ENCODE peak calls at places on chromosome 3, in ten cellular contexts. One of them, this sample, is unnamed.

GRCh38 chr3:12922299-12922698 is 80.9 kb upstream of the RPL32 start:
- DNase-seq in adrenal gland: no peak
- DNase-seq in small intestine: no peak
- DNase-seq in T-cell: no peak
- DNase-seq in body of pancreas: no peak
- DNase-seq in CD8-positive, alpha-beta memory T cell: no peak
- DNase-seq in A549: no peak
- DNase-seq in EL: no peak
- DNase-seq in suprapubic skin: no peak
- DNase-seq in amygdala: no peak
- DNase-seq in this sample: no peak

GRCh38 chr3:331881-332280 is 135.3 kb downstream of the CHL1 start:
- DNase-seq in T-cell: no peak
- DNase-seq in A549: no peak
- DNase-seq in EL: no peak
- DNase-seq in suprapubic skin: no peak
- DNase-seq in body of pancreas: no peak
- DNase-seq in small intestine: no peak
- DNase-seq in adrenal gland: no peak
- DNase-seq in amygdala: no peak
- DNase-seq in CD8-positive, alpha-beta memory T cell: no peak
- DNase-seq in this sample: no peak

GRCh38 chr3:189508784-189509489 is 122.3 kb upstream of the TP63 start:
- DNase-seq in body of pancreas: no peak
- DNase-seq in amygdala: no peak
- DNase-seq in A549: no peak
- DNase-seq in EL: no peak
- DNase-seq in suprapubic skin: no peak
- DNase-seq in CD8-positive, alpha-beta memory T cell: no peak
- DNase-seq in adrenal gland: no peak
- DNase-seq in small intestine: no peak
- DNase-seq in T-cell: no peak
- DNase-seq in this sample: no peak

GRCh38 chr3:190941694-190942280 is 79.3 kb upstream of the GMNC start:
- DNase-seq in suprapubic skin: no peak
- DNase-seq in CD8-positive, alpha-beta memory T cell: no peak
- DNase-seq in EL: no peak
- DNase-seq in small intestine: no peak
- DNase-seq in body of pancreas: no peak
- DNase-seq in amygdala: no peak
- DNase-seq in T-cell: no peak
- DNase-seq in adrenal gland: no peak
- DNase-seq in A549: no peak
- DNase-seq in this sample: no peak

GRCh38 chr3:192940129-192940528 is 22.5 kb upstream of the MB21D2 start:
- DNase-seq in A549: no peak
- DNase-seq in body of pancreas: no peak
- DNase-seq in amygdala: no peak
- DNase-seq in CD8-positive, alpha-beta memory T cell: no peak
- DNase-seq in T-cell: no peak
- DNase-seq in EL: peak
- DNase-seq in adrenal gland: no peak
- DNase-seq in suprapubic skin: no peak
- DNase-seq in small intestine: no peak
- DNase-seq in this sample: no peak

GRCh38 chr3:106534206-106534605 is 665.4 kb upstream of the CBLB start:
- DNase-seq in small intestine: peak
- DNase-seq in body of pancreas: peak
- DNase-seq in A549: no peak
- DNase-seq in CD8-positive, alpha-beta memory T cell: peak
- DNase-seq in T-cell: peak
- DNase-seq in EL: peak
- DNase-seq in amygdala: no peak
- DNase-seq in adrenal gland: no peak
- DNase-seq in suprapubic skin: no peak
- DNase-seq in this sample: no peak

GRCh38 chr3:5791558-5791957 is 604.1 kb downstream of the EDEM1 start:
- DNase-seq in suprapubic skin: no peak
- DNase-seq in EL: no peak
- DNase-seq in body of pancreas: no peak
- DNase-seq in small intestine: no peak
- DNase-seq in T-cell: no peak
- DNase-seq in A549: peak
- DNase-seq in adrenal gland: no peak
- DNase-seq in CD8-positive, alpha-beta memory T cell: no peak
- DNase-seq in amygdala: no peak
- DNase-seq in this sample: no peak

GRCh38 chr3:162780313-162780712 is 1283.7 kb downstream of the OTOL1 start:
- DNase-seq in small intestine: no peak
- DNase-seq in body of pancreas: no peak
- DNase-seq in EL: no peak
- DNase-seq in suprapubic skin: no peak
- DNase-seq in amygdala: no peak
- DNase-seq in CD8-positive, alpha-beta memory T cell: no peak
- DNase-seq in A549: no peak
- DNase-seq in T-cell: no peak
- DNase-seq in adrenal gland: no peak
- DNase-seq in this sample: no peak

GRCh38 chr3:114214542-114215341 is 22.6 kb downstream of the ZNF80 start:
- DNase-seq in amygdala: no peak
- DNase-seq in A549: no peak
- DNase-seq in suprapubic skin: no peak
- DNase-seq in T-cell: peak
- DNase-seq in small intestine: peak
- DNase-seq in EL: no peak
- DNase-seq in CD8-positive, alpha-beta memory T cell: peak
- DNase-seq in body of pancreas: no peak
- DNase-seq in adrenal gland: no peak
- DNase-seq in this sample: no peak

GRCh38 chr3:49133226-49133951 is 539 bp upstream of the LAMB2 start:
- DNase-seq in suprapubic skin: peak
- DNase-seq in amygdala: peak
- DNase-seq in CD8-positive, alpha-beta memory T cell: no peak
- DNase-seq in small intestine: peak
- DNase-seq in body of pancreas: peak
- DNase-seq in EL: peak
- DNase-seq in A549: peak
- DNase-seq in T-cell: no peak
- DNase-seq in adrenal gland: peak
- DNase-seq in this sample: no peak

GRCh38 chr3:183260167-183260904 is 7.3 kb downstream of the B3GNT5 start:
- DNase-seq in adrenal gland: no peak
- DNase-seq in small intestine: no peak
- DNase-seq in A549: no peak
- DNase-seq in suprapubic skin: no peak
- DNase-seq in CD8-positive, alpha-beta memory T cell: no peak
- DNase-seq in amygdala: no peak
- DNase-seq in T-cell: no peak
- DNase-seq in EL: no peak
- DNase-seq in body of pancreas: peak
- DNase-seq in this sample: no peak

GRCh38 chr3:9783954-9784353 is 8.3 kb downstream of the TADA3 start:
- DNase-seq in suprapubic skin: no peak
- DNase-seq in EL: no peak
- DNase-seq in T-cell: no peak
- DNase-seq in amygdala: no peak
- DNase-seq in A549: no peak
- DNase-seq in small intestine: no peak
- DNase-seq in body of pancreas: no peak
- DNase-seq in adrenal gland: no peak
- DNase-seq in CD8-positive, alpha-beta memory T cell: no peak
- DNase-seq in this sample: no peak

GRCh38 chr3:25483456-25483855 is 55.4 kb downstream of the RARB start:
- DNase-seq in body of pancreas: peak
- DNase-seq in CD8-positive, alpha-beta memory T cell: no peak
- DNase-seq in A549: no peak
- DNase-seq in adrenal gland: no peak
- DNase-seq in EL: no peak
- DNase-seq in T-cell: no peak
- DNase-seq in suprapubic skin: no peak
- DNase-seq in amygdala: no peak
- DNase-seq in small intestine: peak
- DNase-seq in this sample: no peak

GRCh38 chr3:71226565-71227281 is 356.8 kb downstream of the FOXP1 start:
- DNase-seq in body of pancreas: no peak
- DNase-seq in A549: no peak
- DNase-seq in amygdala: no peak
- DNase-seq in EL: peak
- DNase-seq in small intestine: no peak
- DNase-seq in T-cell: peak
- DNase-seq in adrenal gland: no peak
- DNase-seq in CD8-positive, alpha-beta memory T cell: peak
- DNase-seq in suprapubic skin: no peak
- DNase-seq in this sample: peak

GRCh38 chr3:11601446-11602241 is 42.1 kb downstream of the VGLL4 start:
- DNase-seq in T-cell: peak
- DNase-seq in EL: no peak
- DNase-seq in body of pancreas: no peak
- DNase-seq in suprapubic skin: peak
- DNase-seq in small intestine: no peak
- DNase-seq in adrenal gland: no peak
- DNase-seq in CD8-positive, alpha-beta memory T cell: no peak
- DNase-seq in amygdala: no peak
- DNase-seq in A549: no peak
- DNase-seq in this sample: peak

GRCh38 chr3:156678216-156678615 is 3.8 kb downstream of the TIPARP start:
- DNase-seq in A549: no peak
- DNase-seq in CD8-positive, alpha-beta memory T cell: no peak
- DNase-seq in suprapubic skin: no peak
- DNase-seq in body of pancreas: no peak
- DNase-seq in amygdala: no peak
- DNase-seq in small intestine: no peak
- DNase-seq in EL: no peak
- DNase-seq in T-cell: no peak
- DNase-seq in adrenal gland: no peak
- DNase-seq in this sample: no peak

GRCh38 chr3:52498134-52499054 is 3.3 kb downstream of the STAB1 start:
- DNase-seq in small intestine: no peak
- DNase-seq in adrenal gland: peak
- DNase-seq in body of pancreas: peak
- DNase-seq in EL: peak
- DNase-seq in suprapubic skin: no peak
- DNase-seq in CD8-positive, alpha-beta memory T cell: no peak
- DNase-seq in T-cell: peak
- DNase-seq in A549: no peak
- DNase-seq in amygdala: peak
- DNase-seq in this sample: no peak

GRCh38 chr3:86954226-86954625 is 36.7 kb downstream of the VGLL3 start:
- DNase-seq in EL: peak
- DNase-seq in A549: no peak
- DNase-seq in body of pancreas: no peak
- DNase-seq in small intestine: no peak
- DNase-seq in T-cell: no peak
- DNase-seq in adrenal gland: no peak
- DNase-seq in amygdala: no peak
- DNase-seq in suprapubic skin: no peak
- DNase-seq in CD8-positive, alpha-beta memory T cell: no peak
- DNase-seq in this sample: no peak

GRCh38 chr3:43998841-43999805 is 242.6 kb upstream of the TOPAZ1 start:
- DNase-seq in adrenal gland: no peak
- DNase-seq in small intestine: no peak
- DNase-seq in T-cell: no peak
- DNase-seq in suprapubic skin: no peak
- DNase-seq in body of pancreas: no peak
- DNase-seq in EL: peak
- DNase-seq in CD8-positive, alpha-beta memory T cell: no peak
- DNase-seq in amygdala: peak
- DNase-seq in A549: peak
- DNase-seq in this sample: no peak

GRCh38 chr3:141530133-141530768 is 43.4 kb downstream of the RASA2 start:
- DNase-seq in suprapubic skin: no peak
- DNase-seq in small intestine: no peak
- DNase-seq in amygdala: no peak
- DNase-seq in EL: peak
- DNase-seq in adrenal gland: no peak
- DNase-seq in CD8-positive, alpha-beta memory T cell: no peak
- DNase-seq in T-cell: peak
- DNase-seq in A549: no peak
- DNase-seq in body of pancreas: no peak
- DNase-seq in this sample: no peak

GRCh38 chr3:172626241-172626640 is 84.6 kb downstream of the NCEH1 start:
- DNase-seq in A549: no peak
- DNase-seq in adrenal gland: no peak
- DNase-seq in body of pancreas: no peak
- DNase-seq in EL: peak
- DNase-seq in small intestine: no peak
- DNase-seq in T-cell: no peak
- DNase-seq in amygdala: no peak
- DNase-seq in suprapubic skin: no peak
- DNase-seq in CD8-positive, alpha-beta memory T cell: no peak
- DNase-seq in this sample: no peak

GRCh38 chr3:61821823-61822251 is 260.5 kb downstream of the PTPRG start:
- DNase-seq in adrenal gland: no peak
- DNase-seq in T-cell: no peak
- DNase-seq in small intestine: no peak
- DNase-seq in EL: peak
- DNase-seq in suprapubic skin: no peak
- DNase-seq in amygdala: no peak
- DNase-seq in A549: no peak
- DNase-seq in body of pancreas: no peak
- DNase-seq in CD8-positive, alpha-beta memory T cell: no peak
- DNase-seq in this sample: no peak

GRCh38 chr3:16768956-16769355 is 115.8 kb upstream of the PLCL2 start:
- DNase-seq in amygdala: no peak
- DNase-seq in EL: peak
- DNase-seq in T-cell: no peak
- DNase-seq in small intestine: no peak
- DNase-seq in suprapubic skin: no peak
- DNase-seq in A549: no peak
- DNase-seq in CD8-positive, alpha-beta memory T cell: no peak
- DNase-seq in body of pancreas: no peak
- DNase-seq in adrenal gland: no peak
- DNase-seq in this sample: no peak

GRCh38 chr3:172647823-172648222 is 63.0 kb downstream of the NCEH1 start:
- DNase-seq in amygdala: no peak
- DNase-seq in EL: no peak
- DNase-seq in T-cell: no peak
- DNase-seq in body of pancreas: peak
- DNase-seq in A549: no peak
- DNase-seq in suprapubic skin: no peak
- DNase-seq in adrenal gland: peak
- DNase-seq in CD8-positive, alpha-beta memory T cell: no peak
- DNase-seq in small intestine: no peak
- DNase-seq in this sample: no peak

GRCh38 chr3:107992976-107993684 is 97.7 kb downstream of the CD47 start:
- DNase-seq in CD8-positive, alpha-beta memory T cell: no peak
- DNase-seq in suprapubic skin: no peak
- DNase-seq in adrenal gland: no peak
- DNase-seq in T-cell: no peak
- DNase-seq in EL: peak
- DNase-seq in small intestine: no peak
- DNase-seq in A549: no peak
- DNase-seq in body of pancreas: peak
- DNase-seq in amygdala: no peak
- DNase-seq in this sample: no peak

GRCh38 chr3:195715134-195715533 is 5.6 kb upstream of the MUC20 start:
- DNase-seq in T-cell: no peak
- DNase-seq in adrenal gland: no peak
- DNase-seq in suprapubic skin: no peak
- DNase-seq in CD8-positive, alpha-beta memory T cell: no peak
- DNase-seq in A549: no peak
- DNase-seq in amygdala: no peak
- DNase-seq in small intestine: no peak
- DNase-seq in body of pancreas: no peak
- DNase-seq in EL: no peak
- DNase-seq in this sample: no peak

GRCh38 chr3:11145888-11146287 is 8.4 kb upstream of the HRH1 start:
- DNase-seq in A549: no peak
- DNase-seq in T-cell: no peak
- DNase-seq in small intestine: no peak
- DNase-seq in adrenal gland: no peak
- DNase-seq in CD8-positive, alpha-beta memory T cell: no peak
- DNase-seq in suprapubic skin: no peak
- DNase-seq in amygdala: no peak
- DNase-seq in body of pancreas: no peak
- DNase-seq in EL: peak
- DNase-seq in this sample: no peak

GRCh38 chr3:84963137-84963536 is 4.3 kb downstream of the CADM2 start:
- DNase-seq in A549: no peak
- DNase-seq in CD8-positive, alpha-beta memory T cell: no peak
- DNase-seq in adrenal gland: no peak
- DNase-seq in suprapubic skin: no peak
- DNase-seq in small intestine: no peak
- DNase-seq in body of pancreas: no peak
- DNase-seq in amygdala: no peak
- DNase-seq in EL: no peak
- DNase-seq in T-cell: no peak
- DNase-seq in this sample: no peak

This sample was measured in GM12864.